ENCODE peak calls at places on chromosomes 11 and 22, in nine cellular contexts. One of them, this sample, is unnamed.

GRCh38 chr11:82315093-82315492 is 418.6 kb downstream of the FAM181B start:
- DNase-seq in AG20443: no peak
- DNase-seq in lower lobe of right lung: no peak
- DNase-seq in A549: peak
- DNase-seq in DMS 273 treated with DMSO at 0.1 percent for 48 hours: no peak
- DNase-seq in RKO: peak
- DNase-seq in progenitor cell of endocrine pancreas: peak
- DNase-seq in activated naive CD8-positive, alpha-beta T cell treated with anti-CD3 and anti-CD28 coated beads, Interleukin-2, amount 50 U/mL, for 24 hours: peak
- DNase-seq in left cardiac atrium: no peak
- DNase-seq in this sample: no peak

GRCh38 chr11:63551889-63552266 is 11.3 kb downstream of the PLAAT2 start:
- DNase-seq in AG20443: peak
- DNase-seq in lower lobe of right lung: no peak
- DNase-seq in A549: no peak
- DNase-seq in DMS 273 treated with DMSO at 0.1 percent for 48 hours: no peak
- DNase-seq in RKO: no peak
- DNase-seq in progenitor cell of endocrine pancreas: no peak
- DNase-seq in activated naive CD8-positive, alpha-beta T cell treated with anti-CD3 and anti-CD28 coated beads, Interleukin-2, amount 50 U/mL, for 24 hours: peak
- DNase-seq in left cardiac atrium: no peak
- DNase-seq in this sample: no peak

GRCh38 chr11:69138265-69138664 is 17.5 kb upstream of the SMIM38 start:
- DNase-seq in AG20443: peak
- DNase-seq in lower lobe of right lung: no peak
- DNase-seq in A549: peak
- DNase-seq in DMS 273 treated with DMSO at 0.1 percent for 48 hours: no peak
- DNase-seq in RKO: no peak
- DNase-seq in progenitor cell of endocrine pancreas: no peak
- DNase-seq in activated naive CD8-positive, alpha-beta T cell treated with anti-CD3 and anti-CD28 coated beads, Interleukin-2, amount 50 U/mL, for 24 hours: no peak
- DNase-seq in left cardiac atrium: no peak
- DNase-seq in this sample: no peak

GRCh38 chr22:41862160-41862529 is 29.2 kb downstream of the SREBF2 start:
- DNase-seq in AG20443: no peak
- DNase-seq in lower lobe of right lung: no peak
- DNase-seq in A549: no peak
- DNase-seq in DMS 273 treated with DMSO at 0.1 percent for 48 hours: no peak
- DNase-seq in RKO: no peak
- DNase-seq in progenitor cell of endocrine pancreas: no peak
- DNase-seq in activated naive CD8-positive, alpha-beta T cell treated with anti-CD3 and anti-CD28 coated beads, Interleukin-2, amount 50 U/mL, for 24 hours: peak
- DNase-seq in left cardiac atrium: no peak
- DNase-seq in this sample: no peak

GRCh38 chr22:37751449-37752188 is 54.8 kb downstream of the TRIOBP start:
- DNase-seq in AG20443: no peak
- DNase-seq in lower lobe of right lung: no peak
- DNase-seq in A549: peak
- DNase-seq in DMS 273 treated with DMSO at 0.1 percent for 48 hours: no peak
- DNase-seq in RKO: no peak
- DNase-seq in progenitor cell of endocrine pancreas: no peak
- DNase-seq in activated naive CD8-positive, alpha-beta T cell treated with anti-CD3 and anti-CD28 coated beads, Interleukin-2, amount 50 U/mL, for 24 hours: no peak
- DNase-seq in left cardiac atrium: no peak
- DNase-seq in this sample: peak

GRCh38 chr11:17077240-17077519 is 287 bp downstream of the RPS13 start:
- DNase-seq in AG20443: no peak
- DNase-seq in lower lobe of right lung: no peak
- DNase-seq in A549: no peak
- DNase-seq in DMS 273 treated with DMSO at 0.1 percent for 48 hours: no peak
- DNase-seq in RKO: peak
- DNase-seq in progenitor cell of endocrine pancreas: no peak
- DNase-seq in activated naive CD8-positive, alpha-beta T cell treated with anti-CD3 and anti-CD28 coated beads, Interleukin-2, amount 50 U/mL, for 24 hours: no peak
- DNase-seq in left cardiac atrium: no peak
- DNase-seq in this sample: no peak

GRCh38 chr22:47023871-47024270 is 261.4 kb downstream of the TBC1D22A start:
- DNase-seq in AG20443: no peak
- DNase-seq in lower lobe of right lung: no peak
- DNase-seq in A549: no peak
- DNase-seq in DMS 273 treated with DMSO at 0.1 percent for 48 hours: no peak
- DNase-seq in RKO: no peak
- DNase-seq in progenitor cell of endocrine pancreas: no peak
- DNase-seq in activated naive CD8-positive, alpha-beta T cell treated with anti-CD3 and anti-CD28 coated beads, Interleukin-2, amount 50 U/mL, for 24 hours: no peak
- DNase-seq in left cardiac atrium: no peak
- DNase-seq in this sample: no peak

GRCh38 chr11:65116370-65117205 is 913 bp downstream of the ZNHIT2 start:
- DNase-seq in AG20443: peak
- DNase-seq in lower lobe of right lung: peak
- DNase-seq in A549: peak
- DNase-seq in DMS 273 treated with DMSO at 0.1 percent for 48 hours: no peak
- DNase-seq in RKO: peak
- DNase-seq in progenitor cell of endocrine pancreas: no peak
- DNase-seq in activated naive CD8-positive, alpha-beta T cell treated with anti-CD3 and anti-CD28 coated beads, Interleukin-2, amount 50 U/mL, for 24 hours: peak
- DNase-seq in left cardiac atrium: no peak
- DNase-seq in this sample: peak

GRCh38 chr11:70464509-70465361 is 66.4 kb downstream of the CTTN start:
- DNase-seq in AG20443: no peak
- DNase-seq in lower lobe of right lung: no peak
- DNase-seq in A549: no peak
- DNase-seq in DMS 273 treated with DMSO at 0.1 percent for 48 hours: no peak
- DNase-seq in RKO: no peak
- DNase-seq in progenitor cell of endocrine pancreas: no peak
- DNase-seq in activated naive CD8-positive, alpha-beta T cell treated with anti-CD3 and anti-CD28 coated beads, Interleukin-2, amount 50 U/mL, for 24 hours: no peak
- DNase-seq in left cardiac atrium: no peak
- DNase-seq in this sample: no peak

GRCh38 chr11:44955019-44955738 is 4.5 kb upstream of the TP53I11 start:
- DNase-seq in AG20443: peak
- DNase-seq in lower lobe of right lung: peak
- DNase-seq in A549: peak
- DNase-seq in DMS 273 treated with DMSO at 0.1 percent for 48 hours: peak
- DNase-seq in RKO: no peak
- DNase-seq in progenitor cell of endocrine pancreas: no peak
- DNase-seq in activated naive CD8-positive, alpha-beta T cell treated with anti-CD3 and anti-CD28 coated beads, Interleukin-2, amount 50 U/mL, for 24 hours: peak
- DNase-seq in left cardiac atrium: peak
- DNase-seq in this sample: peak

GRCh38 chr11:45928535-45929215 is 6.2 kb downstream of the LARGE2 start:
- DNase-seq in AG20443: no peak
- DNase-seq in lower lobe of right lung: no peak
- DNase-seq in A549: no peak
- DNase-seq in DMS 273 treated with DMSO at 0.1 percent for 48 hours: no peak
- DNase-seq in RKO: no peak
- DNase-seq in progenitor cell of endocrine pancreas: no peak
- DNase-seq in activated naive CD8-positive, alpha-beta T cell treated with anti-CD3 and anti-CD28 coated beads, Interleukin-2, amount 50 U/mL, for 24 hours: no peak
- DNase-seq in left cardiac atrium: no peak
- DNase-seq in this sample: no peak

GRCh38 chr11:119293461-119293860 is 23.5 kb downstream of the MCAM start:
- DNase-seq in AG20443: no peak
- DNase-seq in lower lobe of right lung: no peak
- DNase-seq in A549: no peak
- DNase-seq in DMS 273 treated with DMSO at 0.1 percent for 48 hours: no peak
- DNase-seq in RKO: no peak
- DNase-seq in progenitor cell of endocrine pancreas: no peak
- DNase-seq in activated naive CD8-positive, alpha-beta T cell treated with anti-CD3 and anti-CD28 coated beads, Interleukin-2, amount 50 U/mL, for 24 hours: no peak
- DNase-seq in left cardiac atrium: no peak
- DNase-seq in this sample: no peak

GRCh38 chr11:14902650-14903350 is 10.8 kb upstream of the CYP2R1 start:
- DNase-seq in AG20443: peak
- DNase-seq in lower lobe of right lung: no peak
- DNase-seq in A549: no peak
- DNase-seq in DMS 273 treated with DMSO at 0.1 percent for 48 hours: no peak
- DNase-seq in RKO: peak
- DNase-seq in progenitor cell of endocrine pancreas: no peak
- DNase-seq in activated naive CD8-positive, alpha-beta T cell treated with anti-CD3 and anti-CD28 coated beads, Interleukin-2, amount 50 U/mL, for 24 hours: no peak
- DNase-seq in left cardiac atrium: no peak
- DNase-seq in this sample: no peak

GRCh38 chr11:13674799-13675509 is 6.5 kb downstream of the FAR1 start:
- DNase-seq in AG20443: no peak
- DNase-seq in lower lobe of right lung: no peak
- DNase-seq in A549: no peak
- DNase-seq in DMS 273 treated with DMSO at 0.1 percent for 48 hours: no peak
- DNase-seq in RKO: no peak
- DNase-seq in progenitor cell of endocrine pancreas: no peak
- DNase-seq in activated naive CD8-positive, alpha-beta T cell treated with anti-CD3 and anti-CD28 coated beads, Interleukin-2, amount 50 U/mL, for 24 hours: no peak
- DNase-seq in left cardiac atrium: no peak
- DNase-seq in this sample: no peak

GRCh38 chr11:65491614-65492386 is 7.0 kb upstream of the MALAT1 start:
- DNase-seq in AG20443: peak
- DNase-seq in lower lobe of right lung: peak
- DNase-seq in A549: peak
- DNase-seq in DMS 273 treated with DMSO at 0.1 percent for 48 hours: no peak
- DNase-seq in RKO: no peak
- DNase-seq in progenitor cell of endocrine pancreas: no peak
- DNase-seq in activated naive CD8-positive, alpha-beta T cell treated with anti-CD3 and anti-CD28 coated beads, Interleukin-2, amount 50 U/mL, for 24 hours: no peak
- DNase-seq in left cardiac atrium: peak
- DNase-seq in this sample: peak

GRCh38 chr11:1832181-1832988 is 2.4 kb upstream of the SYT8 start:
- DNase-seq in AG20443: peak
- DNase-seq in lower lobe of right lung: peak
- DNase-seq in A549: peak
- DNase-seq in DMS 273 treated with DMSO at 0.1 percent for 48 hours: no peak
- DNase-seq in RKO: peak
- DNase-seq in progenitor cell of endocrine pancreas: peak
- DNase-seq in activated naive CD8-positive, alpha-beta T cell treated with anti-CD3 and anti-CD28 coated beads, Interleukin-2, amount 50 U/mL, for 24 hours: peak
- DNase-seq in left cardiac atrium: peak
- DNase-seq in this sample: peak

GRCh38 chr11:75339685-75340409 is 11.6 kb downstream of the ARRB1 start:
- DNase-seq in AG20443: no peak
- DNase-seq in lower lobe of right lung: no peak
- DNase-seq in A549: peak
- DNase-seq in DMS 273 treated with DMSO at 0.1 percent for 48 hours: no peak
- DNase-seq in RKO: no peak
- DNase-seq in progenitor cell of endocrine pancreas: no peak
- DNase-seq in activated naive CD8-positive, alpha-beta T cell treated with anti-CD3 and anti-CD28 coated beads, Interleukin-2, amount 50 U/mL, for 24 hours: no peak
- DNase-seq in left cardiac atrium: no peak
- DNase-seq in this sample: peak

GRCh38 chr11:2178906-2179494 is 7.4 kb upstream of the TH start:
- DNase-seq in AG20443: peak
- DNase-seq in lower lobe of right lung: no peak
- DNase-seq in A549: peak
- DNase-seq in DMS 273 treated with DMSO at 0.1 percent for 48 hours: no peak
- DNase-seq in RKO: peak
- DNase-seq in progenitor cell of endocrine pancreas: no peak
- DNase-seq in activated naive CD8-positive, alpha-beta T cell treated with anti-CD3 and anti-CD28 coated beads, Interleukin-2, amount 50 U/mL, for 24 hours: no peak
- DNase-seq in left cardiac atrium: no peak
- DNase-seq in this sample: no peak

GRCh38 chr11:111206472-111206871 is 39.1 kb upstream of the POU2AF2 start:
- DNase-seq in AG20443: peak
- DNase-seq in lower lobe of right lung: no peak
- DNase-seq in A549: peak
- DNase-seq in DMS 273 treated with DMSO at 0.1 percent for 48 hours: no peak
- DNase-seq in RKO: no peak
- DNase-seq in progenitor cell of endocrine pancreas: no peak
- DNase-seq in activated naive CD8-positive, alpha-beta T cell treated with anti-CD3 and anti-CD28 coated beads, Interleukin-2, amount 50 U/mL, for 24 hours: no peak
- DNase-seq in left cardiac atrium: no peak
- DNase-seq in this sample: no peak

GRCh38 chr11:66159585-66159984 is 89.5 kb downstream of the PACS1 start:
- DNase-seq in AG20443: no peak
- DNase-seq in lower lobe of right lung: no peak
- DNase-seq in A549: no peak
- DNase-seq in DMS 273 treated with DMSO at 0.1 percent for 48 hours: no peak
- DNase-seq in RKO: no peak
- DNase-seq in progenitor cell of endocrine pancreas: no peak
- DNase-seq in activated naive CD8-positive, alpha-beta T cell treated with anti-CD3 and anti-CD28 coated beads, Interleukin-2, amount 50 U/mL, for 24 hours: no peak
- DNase-seq in left cardiac atrium: no peak
- DNase-seq in this sample: no peak

GRCh38 chr11:7098235-7098832 is 9.5 kb downstream of the RBMXL2 start:
- DNase-seq in AG20443: peak
- DNase-seq in lower lobe of right lung: no peak
- DNase-seq in A549: peak
- DNase-seq in DMS 273 treated with DMSO at 0.1 percent for 48 hours: no peak
- DNase-seq in RKO: peak
- DNase-seq in progenitor cell of endocrine pancreas: no peak
- DNase-seq in activated naive CD8-positive, alpha-beta T cell treated with anti-CD3 and anti-CD28 coated beads, Interleukin-2, amount 50 U/mL, for 24 hours: no peak
- DNase-seq in left cardiac atrium: no peak
- DNase-seq in this sample: no peak

GRCh38 chr22:19543970-19544708 is 19.9 kb upstream of the CLDN5 start:
- DNase-seq in AG20443: peak
- DNase-seq in lower lobe of right lung: peak
- DNase-seq in A549: no peak
- DNase-seq in DMS 273 treated with DMSO at 0.1 percent for 48 hours: no peak
- DNase-seq in RKO: no peak
- DNase-seq in progenitor cell of endocrine pancreas: no peak
- DNase-seq in activated naive CD8-positive, alpha-beta T cell treated with anti-CD3 and anti-CD28 coated beads, Interleukin-2, amount 50 U/mL, for 24 hours: no peak
- DNase-seq in left cardiac atrium: no peak
- DNase-seq in this sample: no peak

GRCh38 chr11:109037856-109038780 is 373.2 kb downstream of the DDX10 start:
- DNase-seq in AG20443: peak
- DNase-seq in lower lobe of right lung: no peak
- DNase-seq in A549: no peak
- DNase-seq in DMS 273 treated with DMSO at 0.1 percent for 48 hours: no peak
- DNase-seq in RKO: no peak
- DNase-seq in progenitor cell of endocrine pancreas: no peak
- DNase-seq in activated naive CD8-positive, alpha-beta T cell treated with anti-CD3 and anti-CD28 coated beads, Interleukin-2, amount 50 U/mL, for 24 hours: no peak
- DNase-seq in left cardiac atrium: peak
- DNase-seq in this sample: peak

GRCh38 chr11:69218271-69218682 is 62.5 kb downstream of the SMIM38 start:
- DNase-seq in AG20443: no peak
- DNase-seq in lower lobe of right lung: no peak
- DNase-seq in A549: no peak
- DNase-seq in DMS 273 treated with DMSO at 0.1 percent for 48 hours: peak
- DNase-seq in RKO: no peak
- DNase-seq in progenitor cell of endocrine pancreas: peak
- DNase-seq in activated naive CD8-positive, alpha-beta T cell treated with anti-CD3 and anti-CD28 coated beads, Interleukin-2, amount 50 U/mL, for 24 hours: no peak
- DNase-seq in left cardiac atrium: no peak
- DNase-seq in this sample: no peak

GRCh38 chr22:37026325-37026724 is 6.8 kb downstream of the MPST start:
- DNase-seq in AG20443: no peak
- DNase-seq in lower lobe of right lung: no peak
- DNase-seq in A549: no peak
- DNase-seq in DMS 273 treated with DMSO at 0.1 percent for 48 hours: no peak
- DNase-seq in RKO: no peak
- DNase-seq in progenitor cell of endocrine pancreas: no peak
- DNase-seq in activated naive CD8-positive, alpha-beta T cell treated with anti-CD3 and anti-CD28 coated beads, Interleukin-2, amount 50 U/mL, for 24 hours: no peak
- DNase-seq in left cardiac atrium: no peak
- DNase-seq in this sample: peak

GRCh38 chr11:122737951-122738693 is 82.6 kb downstream of the UBASH3B start:
- DNase-seq in AG20443: no peak
- DNase-seq in lower lobe of right lung: no peak
- DNase-seq in A549: no peak
- DNase-seq in DMS 273 treated with DMSO at 0.1 percent for 48 hours: no peak
- DNase-seq in RKO: no peak
- DNase-seq in progenitor cell of endocrine pancreas: no peak
- DNase-seq in activated naive CD8-positive, alpha-beta T cell treated with anti-CD3 and anti-CD28 coated beads, Interleukin-2, amount 50 U/mL, for 24 hours: no peak
- DNase-seq in left cardiac atrium: no peak
- DNase-seq in this sample: no peak

GRCh38 chr11:67538306-67538705 is 15.1 kb upstream of the CABP2 start:
- DNase-seq in AG20443: no peak
- DNase-seq in lower lobe of right lung: no peak
- DNase-seq in A549: no peak
- DNase-seq in DMS 273 treated with DMSO at 0.1 percent for 48 hours: no peak
- DNase-seq in RKO: no peak
- DNase-seq in progenitor cell of endocrine pancreas: no peak
- DNase-seq in activated naive CD8-positive, alpha-beta T cell treated with anti-CD3 and anti-CD28 coated beads, Interleukin-2, amount 50 U/mL, for 24 hours: no peak
- DNase-seq in left cardiac atrium: no peak
- DNase-seq in this sample: no peak

GRCh38 chr11:8330416-8330815 is 66.7 kb upstream of the LMO1 start:
- DNase-seq in AG20443: no peak
- DNase-seq in lower lobe of right lung: no peak
- DNase-seq in A549: no peak
- DNase-seq in DMS 273 treated with DMSO at 0.1 percent for 48 hours: no peak
- DNase-seq in RKO: no peak
- DNase-seq in progenitor cell of endocrine pancreas: no peak
- DNase-seq in activated naive CD8-positive, alpha-beta T cell treated with anti-CD3 and anti-CD28 coated beads, Interleukin-2, amount 50 U/mL, for 24 hours: no peak
- DNase-seq in left cardiac atrium: no peak
- DNase-seq in this sample: no peak

GRCh38 chr22:50502096-50502495 is 5.4 kb downstream of the LMF2 start:
- DNase-seq in AG20443: no peak
- DNase-seq in lower lobe of right lung: no peak
- DNase-seq in A549: no peak
- DNase-seq in DMS 273 treated with DMSO at 0.1 percent for 48 hours: no peak
- DNase-seq in RKO: no peak
- DNase-seq in progenitor cell of endocrine pancreas: no peak
- DNase-seq in activated naive CD8-positive, alpha-beta T cell treated with anti-CD3 and anti-CD28 coated beads, Interleukin-2, amount 50 U/mL, for 24 hours: no peak
- DNase-seq in left cardiac atrium: no peak
- DNase-seq in this sample: peak

GRCh38 chr11:116199182-116199581 is 573.6 kb downstream of the BUD13 start:
- DNase-seq in AG20443: no peak
- DNase-seq in lower lobe of right lung: no peak
- DNase-seq in A549: no peak
- DNase-seq in DMS 273 treated with DMSO at 0.1 percent for 48 hours: no peak
- DNase-seq in RKO: no peak
- DNase-seq in progenitor cell of endocrine pancreas: no peak
- DNase-seq in activated naive CD8-positive, alpha-beta T cell treated with anti-CD3 and anti-CD28 coated beads, Interleukin-2, amount 50 U/mL, for 24 hours: no peak
- DNase-seq in left cardiac atrium: no peak
- DNase-seq in this sample: peak

GRCh38 chr11:113193894-113194293 is 120.5 kb upstream of the TTC12 start:
- DNase-seq in AG20443: no peak
- DNase-seq in lower lobe of right lung: no peak
- DNase-seq in A549: no peak
- DNase-seq in DMS 273 treated with DMSO at 0.1 percent for 48 hours: peak
- DNase-seq in RKO: no peak
- DNase-seq in progenitor cell of endocrine pancreas: no peak
- DNase-seq in activated naive CD8-positive, alpha-beta T cell treated with anti-CD3 and anti-CD28 coated beads, Interleukin-2, amount 50 U/mL, for 24 hours: no peak
- DNase-seq in left cardiac atrium: peak
- DNase-seq in this sample: peak